ENCODE peak calls at places on chromosomes 5 and 9, in six cellular contexts. One of them, this sample, is unnamed. For H3K4me1, the result is how much of the 10 kb centered on the place peaks cover.

GRCh38 chr5:38167562-38167996 is 90.8 kb upstream of the EGFLAM start:
- DNase-seq in aorta: no peak
- DNase-seq in vagina: no peak
- DNase-seq in uterus: no peak
- DNase-seq in spleen: no peak
- DNase-seq in A549: no peak
- DNase-seq in this sample: no peak

GRCh38 chr5:169302046-169302445 is 1.1 kb upstream of the SLIT3 start:
- DNase-seq in aorta: no peak
- DNase-seq in vagina: no peak
- DNase-seq in uterus: no peak
- DNase-seq in spleen: no peak
- DNase-seq in A549: no peak
- DNase-seq in this sample: no peak

GRCh38 chr5:6900828-6901227 is 187.6 kb downstream of the TENT4A start:
- DNase-seq in aorta: no peak
- DNase-seq in vagina: no peak
- DNase-seq in uterus: no peak
- DNase-seq in spleen: no peak
- DNase-seq in A549: peak
- DNase-seq in this sample: no peak

GRCh38 chr5:175620527-175620926 is 37.3 kb upstream of the HRH2 start:
- DNase-seq in aorta: no peak
- DNase-seq in vagina: no peak
- DNase-seq in uterus: no peak
- DNase-seq in spleen: no peak
- DNase-seq in A549: no peak
- DNase-seq in this sample: no peak

GRCh38 chr9:112180387-112180881 is 5.3 kb upstream of the SUSD1 start:
- DNase-seq in aorta: no peak
- DNase-seq in vagina: no peak
- DNase-seq in uterus: no peak
- DNase-seq in spleen: no peak
- DNase-seq in A549: no peak
- DNase-seq in this sample: no peak

GRCh38 chr5:144531191-144531590 is 360.5 kb downstream of the KCTD16 start:
- DNase-seq in aorta: no peak
- DNase-seq in vagina: no peak
- DNase-seq in uterus: no peak
- DNase-seq in spleen: no peak
- DNase-seq in A549: no peak
- DNase-seq in this sample: no peak

GRCh38 chr5:158716668-158717067 is 383.0 kb downstream of the EBF1 start:
- DNase-seq in aorta: no peak
- DNase-seq in vagina: no peak
- DNase-seq in uterus: no peak
- DNase-seq in spleen: no peak
- DNase-seq in A549: no peak
- DNase-seq in this sample: no peak

GRCh38 chr5:91280942-91281269 is 102.2 kb downstream of the ARRDC3 start:
- DNase-seq in aorta: no peak
- DNase-seq in vagina: no peak
- DNase-seq in uterus: no peak
- DNase-seq in spleen: no peak
- DNase-seq in A549: no peak
- DNase-seq in this sample: no peak

GRCh38 chr5:73686912-73687311 is 60.9 kb downstream of the ARHGEF28 start:
- DNase-seq in aorta: no peak
- DNase-seq in vagina: no peak
- DNase-seq in uterus: no peak
- DNase-seq in spleen: no peak
- DNase-seq in A549: no peak
- DNase-seq in this sample: no peak

GRCh38 chr5:100777680-100778281 is 125.3 kb downstream of the ST8SIA4 start:
- DNase-seq in aorta: peak
- DNase-seq in vagina: no peak
- DNase-seq in uterus: no peak
- DNase-seq in spleen: no peak
- DNase-seq in A549: no peak
- DNase-seq in this sample: no peak

GRCh38 chr9:97357056-97357455 is 49.6 kb downstream of the CCDC180 start:
- DNase-seq in aorta: no peak
- DNase-seq in vagina: no peak
- DNase-seq in uterus: no peak
- DNase-seq in spleen: no peak
- DNase-seq in A549: no peak
- DNase-seq in this sample: no peak

GRCh38 chr9:101264727-101265126 is 120.1 kb downstream of the BAAT start:
- DNase-seq in aorta: no peak
- DNase-seq in vagina: no peak
- DNase-seq in uterus: no peak
- DNase-seq in spleen: no peak
- DNase-seq in A549: no peak
- DNase-seq in this sample: no peak

GRCh38 chr9:98316445-98317133 is 61.1 kb upstream of the TBC1D2 start:
- DNase-seq in aorta: no peak
- DNase-seq in vagina: no peak
- DNase-seq in uterus: no peak
- DNase-seq in spleen: no peak
- DNase-seq in A549: no peak
- DNase-seq in this sample: no peak

GRCh38 chr9:129071526-129072131 is 9.3 kb upstream of the DOLPP1 start:
- DNase-seq in aorta: no peak
- DNase-seq in vagina: no peak
- DNase-seq in uterus: no peak
- DNase-seq in spleen: no peak
- DNase-seq in A549: no peak
- DNase-seq in this sample: no peak

DNA sequence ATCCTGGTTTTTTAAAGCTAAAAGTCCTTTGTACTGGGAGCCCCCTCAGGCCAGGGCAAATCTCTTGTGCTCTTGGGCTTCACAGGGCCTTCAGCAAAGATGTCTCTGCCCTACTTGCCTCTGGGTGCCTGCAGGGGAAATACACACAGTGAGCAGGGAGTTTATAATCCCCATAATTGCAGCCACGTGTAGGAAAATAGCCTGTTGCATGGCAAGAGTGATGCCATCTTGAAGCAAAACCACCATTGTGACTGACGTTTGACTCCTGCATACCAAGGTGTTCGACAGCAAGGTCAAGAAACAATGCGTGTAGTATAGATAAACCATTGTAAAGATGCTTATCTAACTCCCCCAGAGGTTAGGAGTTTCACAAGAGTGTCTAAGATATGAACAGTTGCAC is 11.4 kb upstream of the IL3 start:
- DNase-seq in aorta: no peak
- DNase-seq in vagina: no peak
- DNase-seq in uterus: no peak
- DNase-seq in spleen: no peak
- DNase-seq in A549: no peak
- DNase-seq in this sample: no peak
- H3K4me3 ChIP-seq in aorta: no peak
- H3K4me3 ChIP-seq in vagina: no peak
- H3K4me3 ChIP-seq in uterus: no peak
- H3K4me3 ChIP-seq in spleen: no peak
- H3K4me3 ChIP-seq in A549: no peak
- H3K4me3 ChIP-seq in this sample: no peak

GRCh38 chr5:151739395-151739794 is 19.0 kb downstream of the ATOX1 start:
- DNase-seq in aorta: no peak
- DNase-seq in vagina: no peak
- DNase-seq in uterus: no peak
- DNase-seq in spleen: no peak
- DNase-seq in A549: no peak
- DNase-seq in this sample: no peak

GRCh38 chr5:151740336-151740942 is 18.0 kb downstream of the ATOX1 start:
- DNase-seq in aorta: peak
- DNase-seq in vagina: peak
- DNase-seq in uterus: peak
- DNase-seq in spleen: no peak
- DNase-seq in A549: peak
- DNase-seq in this sample: peak

GRCh38 chr5:151739939-151740335 is 18.5 kb downstream of the ATOX1 start:
- DNase-seq in aorta: no peak
- DNase-seq in vagina: no peak
- DNase-seq in uterus: no peak
- DNase-seq in spleen: no peak
- DNase-seq in A549: peak
- DNase-seq in this sample: no peak

GRCh38 chr5:151741678-151742423 is 16.6 kb downstream of the ATOX1 start:
- DNase-seq in aorta: no peak
- DNase-seq in vagina: no peak
- DNase-seq in uterus: no peak
- DNase-seq in spleen: no peak
- DNase-seq in A549: no peak
- DNase-seq in this sample: no peak

GRCh38 chr5:151740958-151741373 is 17.5 kb downstream of the ATOX1 start:
- DNase-seq in aorta: no peak
- DNase-seq in vagina: no peak
- DNase-seq in uterus: no peak
- DNase-seq in spleen: no peak
- DNase-seq in A549: no peak
- DNase-seq in this sample: no peak
- H3K4me1 ChIP-seq in aorta: under half
- H3K4me1 ChIP-seq in vagina: half or more
- H3K4me1 ChIP-seq in uterus: under half
- H3K4me1 ChIP-seq in spleen: under half
- H3K4me1 ChIP-seq in A549: under half
- H3K4me1 ChIP-seq in this sample: under half

GRCh38 chr5:14185336-14186131 is 42.4 kb downstream of the TRIO start:
- DNase-seq in aorta: no peak
- DNase-seq in vagina: no peak
- DNase-seq in uterus: no peak
- DNase-seq in spleen: no peak
- DNase-seq in A549: peak
- DNase-seq in this sample: no peak
- H3K4me3 ChIP-seq in aorta: no peak
- H3K4me3 ChIP-seq in vagina: no peak
- H3K4me3 ChIP-seq in uterus: no peak
- H3K4me3 ChIP-seq in spleen: no peak
- H3K4me3 ChIP-seq in A549: peak
- H3K4me3 ChIP-seq in this sample: no peak

DNA sequence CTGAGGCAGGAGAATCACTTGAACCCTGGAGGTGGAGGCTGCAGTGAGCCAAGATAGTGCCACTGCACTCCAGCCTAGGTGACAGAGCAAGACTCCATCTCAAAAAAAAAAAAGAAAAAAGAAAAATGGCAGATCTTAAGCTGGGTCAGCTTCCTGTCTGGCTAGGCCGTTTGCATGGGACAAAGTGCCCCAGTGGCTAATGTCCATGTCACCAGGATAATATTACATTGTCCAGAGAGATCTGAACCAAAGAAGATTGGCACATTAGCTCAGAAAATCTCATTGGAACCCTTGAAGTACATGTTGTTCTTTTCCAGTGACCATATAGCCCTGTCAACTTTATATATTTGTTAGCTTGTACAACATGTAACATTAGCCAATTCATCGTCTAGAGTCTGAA is 59.2 kb upstream of the DAB2IP start:
- DNase-seq in aorta: no peak
- DNase-seq in vagina: no peak
- DNase-seq in uterus: no peak
- DNase-seq in spleen: no peak
- DNase-seq in A549: no peak
- DNase-seq in this sample: no peak
- H3K4me1 ChIP-seq in aorta: under half
- H3K4me1 ChIP-seq in vagina: under half
- H3K4me1 ChIP-seq in uterus: under half
- H3K4me1 ChIP-seq in spleen: under half
- H3K4me1 ChIP-seq in A549: under half
- H3K4me1 ChIP-seq in this sample: under half

GRCh38 chr5:56342612-56343011 is 109.5 kb upstream of the ANKRD55 start:
- DNase-seq in aorta: no peak
- DNase-seq in vagina: no peak
- DNase-seq in uterus: no peak
- DNase-seq in spleen: no peak
- DNase-seq in A549: no peak
- DNase-seq in this sample: no peak

GRCh38 chr5:56343988-56344387 is 110.9 kb upstream of the ANKRD55 start:
- DNase-seq in aorta: no peak
- DNase-seq in vagina: no peak
- DNase-seq in uterus: no peak
- DNase-seq in spleen: no peak
- DNase-seq in A549: no peak
- DNase-seq in this sample: no peak

GRCh38 chr5:56340196-56340980 is 107.3 kb upstream of the ANKRD55 start:
- DNase-seq in aorta: no peak
- DNase-seq in vagina: no peak
- DNase-seq in uterus: no peak
- DNase-seq in spleen: no peak
- DNase-seq in A549: no peak
- DNase-seq in this sample: no peak

GRCh38 chr5:56337715-56338319 is 104.7 kb upstream of the ANKRD55 start:
- DNase-seq in aorta: no peak
- DNase-seq in vagina: no peak
- DNase-seq in uterus: no peak
- DNase-seq in spleen: no peak
- DNase-seq in A549: no peak
- DNase-seq in this sample: no peak

DNA sequence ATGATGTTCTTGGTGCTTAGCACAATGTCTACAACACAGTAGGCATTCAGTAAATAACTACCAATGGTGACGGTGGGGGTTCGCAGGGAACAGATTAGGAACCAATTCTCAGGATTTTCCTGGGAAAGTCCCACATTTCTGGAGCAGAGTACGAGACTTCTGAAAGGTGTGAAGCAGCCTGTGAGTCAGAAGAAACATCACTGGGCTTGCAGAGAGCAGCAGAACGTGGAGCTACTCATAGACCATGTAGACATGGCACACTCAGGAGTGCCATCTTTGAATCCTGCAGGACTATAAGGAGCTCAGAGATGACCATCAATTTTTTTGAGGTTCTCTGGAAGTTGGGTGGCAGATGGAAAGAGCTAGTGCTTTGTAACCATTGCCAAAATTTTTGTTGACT is 106.6 kb upstream of the ANKRD55 start:
- DNase-seq in aorta: no peak
- DNase-seq in vagina: no peak
- DNase-seq in uterus: no peak
- DNase-seq in spleen: no peak
- DNase-seq in A549: no peak
- DNase-seq in this sample: no peak
- H3K4me3 ChIP-seq in aorta: no peak
- H3K4me3 ChIP-seq in vagina: no peak
- H3K4me3 ChIP-seq in uterus: no peak
- H3K4me3 ChIP-seq in spleen: no peak
- H3K4me3 ChIP-seq in A549: no peak
- H3K4me3 ChIP-seq in this sample: no peak

DNA sequence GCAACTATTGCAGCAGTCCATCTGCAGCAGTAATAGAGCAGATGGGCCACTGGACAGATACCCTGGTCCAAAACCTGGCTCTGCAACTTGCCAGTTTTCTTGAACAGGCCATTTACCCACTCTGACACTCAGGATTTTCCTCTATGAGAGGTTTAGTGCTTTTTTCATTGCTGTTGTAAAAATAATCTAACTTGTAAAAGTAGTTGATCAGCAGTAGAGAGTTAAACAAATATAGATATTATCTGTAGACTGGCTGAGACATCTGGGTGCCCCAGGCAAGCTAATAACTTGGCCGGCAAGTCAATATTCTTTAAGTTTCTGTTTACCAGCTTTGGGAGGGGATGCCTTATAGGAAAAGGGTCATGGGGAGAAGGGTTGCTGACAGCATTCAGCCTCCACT is 4.1 kb downstream of the DAPK1 start:
- DNase-seq in aorta: no peak
- DNase-seq in vagina: no peak
- DNase-seq in uterus: no peak
- DNase-seq in spleen: no peak
- DNase-seq in A549: no peak
- DNase-seq in this sample: no peak
- H3K4me1 ChIP-seq in aorta: under half
- H3K4me1 ChIP-seq in vagina: under half
- H3K4me1 ChIP-seq in uterus: under half
- H3K4me1 ChIP-seq in spleen: under half
- H3K4me1 ChIP-seq in A549: half or more
- H3K4me1 ChIP-seq in this sample: under half